ENCODE peak calls at places on chromosomes 4 and X, in nine cellular contexts. L, Q, B, W, P, X, R, S and J are unnamed samples.

GRCh38 chr4:108276690-108277089 is 108.0 kb upstream of the LEF1 start:
- DNase-seq in B (no peak), X (no peak), S (no peak), L (no peak), P (no peak), W (no peak), Q (no peak), R (no peak), J (no peak)

GRCh38 chr4:55358668-55359067 is 12.6 kb downstream of the SRD5A3 start:
- DNase-seq in W (peak), L (peak), P (no peak), S (no peak), Q (no peak), X (peak), R (no peak), B (peak), J (peak)

GRCh38 chrX:133972916-133973315 is 12.5 kb downstream of the GPC3 start:
- DNase-seq in S (no peak), P (no peak), R (no peak), W (no peak), L (no peak), B (no peak), X (no peak), Q (no peak), J (no peak)

GRCh38 chrX:39904816-39905474 is 192.8 kb downstream of the BCOR start:
- DNase-seq in R (no peak), B (no peak), X (no peak), Q (no peak), P (no peak), L (no peak), S (no peak), W (no peak), J (no peak)

GRCh38 chr4:119585771-119586170 is 42.8 kb downstream of the PDE5A start:
- DNase-seq in W (no peak), L (no peak), X (no peak), B (peak), R (no peak), P (no peak), S (no peak), Q (no peak), J (no peak)

GRCh38 chr4:8708401-8709021 is 115.9 kb downstream of the CPZ start:
- DNase-seq in B (no peak), Q (no peak), L (no peak), R (peak), X (no peak), W (no peak), S (peak), P (no peak), J (no peak)

GRCh38 chr4:38529189-38530115 is 134.5 kb upstream of the KLF3 start:
- DNase-seq in S (peak), W (no peak), X (peak), Q (no peak), L (no peak), P (no peak), R (no peak), B (peak), J (peak)

GRCh38 chr4:7727727-7728126 is 211.9 kb downstream of the AFAP1 start:
- DNase-seq in B (peak), Q (no peak), X (no peak), R (no peak), S (no peak), L (no peak), P (no peak), W (no peak), J (no peak)

GRCh38 chr4:158333820-158334219 is 123.5 kb downstream of the TMEM144 start:
- DNase-seq in S (no peak), Q (no peak), P (no peak), L (no peak), X (no peak), W (no peak), R (no peak), B (no peak), J (no peak)

GRCh38 chrX:101287402-101287801 is 3.7 kb downstream of the TAF7L start:
- DNase-seq in L (peak), S (no peak), X (peak), W (peak), B (peak), Q (no peak), P (no peak), R (no peak), J (peak)

GRCh38 chr4:142574306-142574705 is 271.8 kb downstream of the INPP4B start:
- DNase-seq in B (no peak), W (no peak), P (no peak), R (no peak), S (no peak), Q (no peak), L (no peak), X (no peak), J (no peak)

GRCh38 chrX:1577845-1578244 is 13.6 kb upstream of the AKAP17A start:
- DNase-seq in S (no peak), W (no peak), L (no peak), R (no peak), B (no peak), Q (no peak), P (no peak), X (no peak), J (no peak)

GRCh38 chrX:148500428-148501120 is at the start of gene AFF2:
- DNase-seq in P (no peak), X (peak), B (peak), R (peak), W (peak), L (no peak), Q (peak), S (peak), J (peak)

GRCh38 chr4:1987721-1988326 is 20.9 kb downstream of the NELFA start:
- DNase-seq in W (no peak), X (no peak), L (no peak), B (no peak), Q (no peak), S (no peak), P (no peak), R (no peak), J (no peak)

GRCh38 chr4:3037957-3038451 is 36.3 kb downstream of the HTT-AS start:
- DNase-seq in L (no peak), R (no peak), P (no peak), Q (no peak), W (peak), S (no peak), X (no peak), B (no peak), J (peak)

GRCh38 chr4:56619160-56619559 is 61.9 kb downstream of the HOPX start:
- DNase-seq in S (no peak), B (peak), Q (no peak), W (peak), L (no peak), R (no peak), X (no peak), P (no peak), J (no peak)

GRCh38 chr4:145709843-145710242 is 29.9 kb downstream of the C4orf51 start:
- DNase-seq in W (peak), P (no peak), L (no peak), B (peak), S (no peak), R (no peak), Q (no peak), X (no peak), J (no peak)

GRCh38 chr4:10593130-10593529 is 91.4 kb downstream of the CLNK start:
- DNase-seq in W (no peak), L (peak), X (no peak), Q (no peak), P (no peak), S (no peak), B (no peak), R (no peak), J (no peak)

GRCh38 chr4:112510191-112510467 is 5.9 kb downstream of the NEUROG2 start:
- DNase-seq in Q (no peak), B (no peak), S (no peak), X (no peak), R (no peak), W (no peak), L (no peak), P (no peak), J (peak)

GRCh38 chrX:40299028-40299479 is 201.3 kb upstream of the BCOR start:
- DNase-seq in L (no peak), Q (no peak), W (peak), B (no peak), X (peak), P (no peak), S (no peak), R (peak), J (no peak)

GRCh38 chr4:78552398-78553396 is 1.1 kb downstream of the ANXA3 start:
- DNase-seq in R (no peak), B (peak), P (no peak), L (peak), W (peak), S (no peak), X (no peak), Q (no peak), J (no peak)

GRCh38 chrX:130848763-130849162 is 54.2 kb downstream of the ENOX2 start:
- DNase-seq in R (no peak), P (no peak), S (no peak), Q (no peak), X (no peak), B (no peak), W (no peak), L (no peak), J (peak)

GRCh38 chr4:64682946-64683345 is 273.7 kb upstream of the TECRL start:
- DNase-seq in R (no peak), X (no peak), B (no peak), W (no peak), S (no peak), Q (no peak), L (no peak), P (no peak), J (no peak)

DNA sequence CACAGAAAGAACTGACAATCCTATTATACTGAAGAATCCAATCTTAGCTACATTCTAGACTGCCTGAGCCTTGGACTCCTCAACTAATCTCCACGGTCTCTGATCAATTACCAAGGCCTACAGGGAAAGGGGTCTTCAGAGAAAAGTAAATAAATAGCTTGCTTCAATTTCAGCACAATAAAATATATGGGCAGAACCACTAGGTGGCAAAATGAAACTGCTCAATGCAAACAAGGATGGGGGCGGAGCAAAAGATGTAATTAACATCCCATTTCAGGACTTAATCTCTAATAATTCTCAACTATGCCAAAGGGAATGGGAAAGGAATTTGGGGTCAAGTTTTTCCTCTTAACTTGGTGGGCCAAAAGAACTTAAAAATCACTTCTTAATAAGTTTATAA is 78.4 kb upstream of the MAP3K15 start:
- DNase-seq in L (peak), X (peak), S (no peak), P (no peak), Q (no peak), B (peak), R (no peak), W (peak), J (peak)
- TF ChIP-seq CTCF in L (peak), X (peak), S (peak), P (peak), Q (peak), B (peak), R (peak), W (peak), J (no peak)

DNA sequence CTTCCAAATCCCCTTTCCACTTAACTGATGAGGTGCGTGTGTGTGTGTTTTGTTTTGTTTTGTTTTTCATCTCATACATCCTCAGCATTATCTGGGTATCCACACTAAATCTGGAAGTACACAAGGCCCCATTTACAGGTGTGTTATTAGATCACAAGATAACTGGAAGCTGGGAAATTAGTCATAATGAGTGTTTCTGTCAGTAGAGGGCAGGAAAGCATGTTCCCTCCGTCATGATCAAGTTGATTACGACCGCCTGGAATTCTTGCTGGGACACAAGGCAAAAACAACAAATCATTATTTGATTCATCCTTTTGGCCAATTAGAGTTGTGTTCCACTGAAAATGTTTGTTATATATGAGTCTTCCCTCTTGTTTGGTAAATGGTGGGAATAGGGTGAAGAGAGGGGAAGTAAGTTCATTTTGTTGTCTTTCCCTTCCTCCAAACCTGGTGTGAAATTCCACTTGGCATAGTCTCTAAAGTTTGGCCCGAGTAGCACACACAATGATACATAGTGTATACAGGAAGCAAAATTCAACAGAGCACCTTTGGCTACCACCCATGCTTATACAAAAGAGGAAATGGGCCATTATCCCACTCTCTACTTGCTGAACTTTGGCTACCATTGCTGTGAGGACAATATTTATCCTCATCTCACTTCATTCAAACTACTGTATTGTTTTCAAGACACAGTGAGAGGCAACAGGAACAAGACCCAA is 33.3 kb upstream of the TLL1 start:
- DNase-seq in S (no peak), P (no peak), B (peak), L (no peak), W (no peak), X (no peak), R (no peak), Q (no peak), J (no peak)
- TF ChIP-seq CTCF in S (no peak), P (no peak), B (no peak), L (no peak), W (no peak), X (no peak), R (no peak), Q (no peak), J (no peak)

GRCh38 chr4:153576443-153576774 is 107.7 kb upstream of the TLR2 start:
- DNase-seq in P (no peak), L (no peak), R (no peak), Q (no peak), S (no peak), W (no peak), X (no peak), B (no peak), J (no peak)

GRCh38 chr4:153577053-153577452 is 107.0 kb upstream of the TLR2 start:
- DNase-seq in X (no peak), R (no peak), S (no peak), W (no peak), L (no peak), Q (no peak), P (no peak), B (no peak), J (no peak)

GRCh38 chr4:153573221-153573620 is 107.1 kb downstream of the TMEM131L start:
- DNase-seq in B (no peak), Q (no peak), L (no peak), W (no peak), R (no peak), S (no peak), X (no peak), P (no peak), J (no peak)

GRCh38 chr4:153572609-153573008 is 106.4 kb downstream of the TMEM131L start:
- DNase-seq in R (no peak), P (no peak), B (no peak), W (no peak), S (no peak), Q (no peak), X (no peak), L (no peak), J (no peak)

GRCh38 chr4:153573881-153574807 is 108.0 kb downstream of the TMEM131L start:
- DNase-seq in L (peak), R (no peak), S (peak), B (peak), P (no peak), W (peak), X (peak), Q (no peak), J (peak)
- TF ChIP-seq CTCF in L (peak), R (no peak), S (peak), B (peak), P (peak), W (peak), X (peak), Q (peak), J (peak)

GRCh38 chr4:6250984-6251295 is 18.7 kb upstream of the WFS1 start:
- DNase-seq in P (no peak), R (no peak), X (no peak), S (no peak), W (no peak), B (no peak), Q (no peak), L (no peak), J (no peak)
- TF ChIP-seq CTCF in P (peak), R (no peak), X (peak), S (no peak), W (no peak), B (no peak), Q (peak), L (no peak), J (no peak)

DNA sequence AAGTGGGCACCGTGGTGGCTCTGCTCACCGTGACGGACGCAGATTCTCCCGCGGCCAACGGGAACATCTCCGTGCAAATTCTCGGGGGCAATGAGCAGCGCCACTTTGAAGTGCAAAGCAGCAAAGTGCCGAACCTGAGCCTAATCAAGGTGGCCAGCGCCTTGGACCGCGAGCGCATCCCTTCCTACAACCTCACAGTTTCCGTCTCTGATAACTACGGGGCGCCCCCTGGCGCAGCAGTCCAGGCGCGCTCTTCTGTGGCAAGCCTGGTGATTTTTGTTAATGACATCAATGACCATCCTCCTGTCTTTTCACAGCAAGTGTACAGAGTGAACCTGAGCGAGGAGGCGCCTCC is 2.7 kb downstream of the FAT4 start:
- DNase-seq in P (no peak), S (no peak), L (no peak), X (no peak), B (peak), W (peak), Q (peak), R (peak), J (no peak)
- TF ChIP-seq CTCF in P (peak), S (peak), L (no peak), X (no peak), B (peak), W (peak), Q (peak), R (no peak), J (no peak)